ENCODE peak calls at places on chromosomes 3 and 15, in five cellular contexts. W is astrocyte, T is pancreas, R is fibroblast of lung, S is Peyer's patch. F is an unnamed sample. For H3K27me3, the result is how much of the 10 kb centered on the place peaks cover.

GRCh38 chr3:32542807-32543206 is 27.9 kb downstream of the DYNC1LI1 start:
- DNase-seq in T (no peak), R (no peak), W (no peak), S (no peak), F (no peak)

GRCh38 chr3:97952280-97952679 is 20.0 kb downstream of the RIOX2 start:
- DNase-seq in R (no peak), S (peak), T (no peak), W (no peak), F (no peak)

GRCh38 chr3:150409125-150409526 is 1.0 kb downstream of the TSC22D2 start:
- DNase-seq in W (no peak), T (no peak), S (no peak), R (no peak), F (no peak)

GRCh38 chr3:49724586-49724985 is 835 bp upstream of the GMPPB start:
- DNase-seq in R (no peak), W (no peak), T (peak), S (peak), F (no peak)

GRCh38 chr15:84797801-84798200 is 19.4 kb upstream of the ALPK3 start:
- DNase-seq in T (no peak), S (peak), W (no peak), R (no peak), F (no peak)

GRCh38 chr15:70025413-70026296 is 72.1 kb downstream of the TLE3 start:
- DNase-seq in S (no peak), W (no peak), R (no peak), T (no peak), F (no peak)

GRCh38 chr3:16697437-16698258 is 92.4 kb upstream of the DAZL start:
- DNase-seq in R (peak), S (no peak), T (no peak), W (no peak), F (no peak)

GRCh38 chr15:60396560-60396963 is 1.2 kb downstream of the ANXA2 start:
- DNase-seq in S (no peak), T (no peak), W (no peak), R (peak), F (no peak)

GRCh38 chr3:87350367-87351199 is 74.2 kb upstream of the POU1F1 start:
- DNase-seq in R (peak), S (peak), T (peak), W (peak), F (no peak)

GRCh38 chr3:109804697-109805096 is 467.4 kb upstream of the DPPA4 start:
- DNase-seq in W (no peak), T (no peak), R (no peak), S (no peak), F (no peak)

GRCh38 chr3:13655074-13655913 is 106.4 kb downstream of the FBLN2 start:
- DNase-seq in R (peak), W (peak), T (no peak), S (no peak), F (peak)
- TF ChIP-seq CTCF in R (peak), W (peak), T (no peak), S (peak), F (peak)

DNA sequence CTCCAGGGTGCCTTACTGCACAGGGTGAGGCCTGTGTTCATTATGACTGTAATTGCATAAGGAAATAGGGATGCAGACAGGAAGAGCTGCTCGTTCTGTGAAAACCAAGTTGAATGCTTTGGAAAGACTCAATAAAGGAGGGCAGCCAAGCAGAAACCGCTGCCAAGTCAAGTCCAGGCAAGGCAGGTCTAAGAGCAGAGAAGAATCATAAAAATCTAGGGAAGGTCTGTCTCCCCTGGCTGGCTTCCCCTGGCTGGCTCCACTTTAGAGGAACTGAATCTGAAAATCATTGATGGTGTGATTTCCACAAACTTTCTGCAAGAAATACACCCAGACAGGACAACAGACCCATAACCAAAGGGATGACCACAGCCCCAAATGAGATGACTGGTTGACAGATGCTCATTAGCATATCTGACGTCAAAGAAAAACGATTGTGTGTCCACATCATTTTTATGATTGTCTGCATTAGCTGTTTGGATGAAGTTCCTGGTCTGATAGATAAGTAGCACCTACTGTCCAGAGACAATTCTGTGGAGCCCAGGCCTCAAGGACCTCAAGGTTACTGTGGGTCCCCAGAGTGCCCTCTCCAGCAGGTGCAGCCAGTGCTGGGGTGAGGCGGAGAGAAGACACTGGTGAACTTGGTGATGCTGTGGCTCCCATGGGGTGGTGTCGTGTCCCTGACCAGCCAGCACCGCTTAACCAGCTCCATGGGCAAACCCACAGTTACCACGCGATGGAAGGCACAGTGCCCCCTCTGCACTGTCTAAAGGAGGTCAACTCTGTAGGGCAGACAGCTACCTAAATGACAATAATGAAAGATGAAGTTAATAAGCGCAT is 127.5 kb downstream of the NSMCE3 start:
- DNase-seq in W (no peak), S (no peak), T (no peak), R (peak), F (no peak)
- H3K27ac ChIP-seq in W (no peak), S (no peak), T (no peak), R (no peak), F (no peak)

DNA sequence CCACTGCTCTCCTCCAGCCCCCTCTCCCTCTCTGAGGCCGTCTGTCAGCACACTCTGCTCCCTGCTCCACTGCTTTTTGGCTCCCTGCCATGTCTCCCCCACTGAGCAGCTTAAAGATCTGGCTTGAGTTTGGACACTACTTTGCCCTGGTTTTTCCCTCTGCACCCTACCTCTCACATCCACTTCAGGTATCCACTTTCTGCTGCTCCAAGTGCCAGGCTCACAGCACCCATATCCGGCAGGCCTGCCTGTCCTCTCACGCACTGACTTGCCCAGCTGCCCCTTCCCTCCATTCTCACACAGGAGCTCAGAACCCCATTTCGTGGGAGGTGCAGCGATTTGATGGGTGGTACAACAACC is 3.7 kb downstream of the DUOX1 start:
- DNase-seq in R (no peak), W (no peak), T (no peak), S (no peak), F (no peak)
- H3K27me3 ChIP-seq in R (half or more), W (half or more), T (under half), S (under half), F (half or more)

DNA sequence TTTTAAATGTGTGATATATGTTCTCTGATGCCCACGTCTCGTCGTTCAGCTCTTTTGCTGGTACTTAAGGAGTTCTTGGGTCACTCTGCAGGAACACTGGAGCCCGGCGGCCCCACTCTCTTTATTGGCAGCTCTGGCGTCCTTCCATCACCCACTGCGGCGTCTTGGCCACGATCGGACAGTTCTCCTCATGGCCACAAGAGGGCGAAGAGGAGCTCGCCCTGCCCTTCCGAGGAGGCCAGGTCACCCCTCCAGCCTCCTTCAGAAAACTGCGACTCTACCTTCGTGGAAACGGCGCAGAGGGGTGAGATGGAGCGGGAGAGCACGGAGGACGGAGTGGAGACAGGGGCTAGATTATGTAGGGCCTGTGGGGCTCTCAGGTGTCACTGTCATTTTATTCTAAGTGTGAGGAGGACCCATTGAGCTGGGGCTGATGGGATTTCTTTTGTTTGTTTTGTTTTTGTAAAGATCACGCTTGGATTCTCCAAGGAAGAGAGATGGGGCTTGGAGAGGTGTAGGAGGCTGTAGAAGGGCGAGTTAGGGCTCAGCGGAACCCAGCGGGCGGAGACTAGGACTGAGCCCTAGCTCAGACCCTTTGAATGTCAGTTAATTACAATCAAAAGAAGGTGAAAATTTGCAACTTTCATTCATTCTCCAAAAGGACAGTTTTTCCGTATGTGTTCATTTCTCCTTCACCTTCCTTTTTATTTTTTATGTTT is 28.0 kb upstream of the GABRA5 start:
- DNase-seq in W (no peak), S (no peak), R (no peak), T (no peak), F (no peak)
- TF ChIP-seq CTCF in W (peak), S (no peak), R (no peak), T (no peak), F (no peak)

DNA sequence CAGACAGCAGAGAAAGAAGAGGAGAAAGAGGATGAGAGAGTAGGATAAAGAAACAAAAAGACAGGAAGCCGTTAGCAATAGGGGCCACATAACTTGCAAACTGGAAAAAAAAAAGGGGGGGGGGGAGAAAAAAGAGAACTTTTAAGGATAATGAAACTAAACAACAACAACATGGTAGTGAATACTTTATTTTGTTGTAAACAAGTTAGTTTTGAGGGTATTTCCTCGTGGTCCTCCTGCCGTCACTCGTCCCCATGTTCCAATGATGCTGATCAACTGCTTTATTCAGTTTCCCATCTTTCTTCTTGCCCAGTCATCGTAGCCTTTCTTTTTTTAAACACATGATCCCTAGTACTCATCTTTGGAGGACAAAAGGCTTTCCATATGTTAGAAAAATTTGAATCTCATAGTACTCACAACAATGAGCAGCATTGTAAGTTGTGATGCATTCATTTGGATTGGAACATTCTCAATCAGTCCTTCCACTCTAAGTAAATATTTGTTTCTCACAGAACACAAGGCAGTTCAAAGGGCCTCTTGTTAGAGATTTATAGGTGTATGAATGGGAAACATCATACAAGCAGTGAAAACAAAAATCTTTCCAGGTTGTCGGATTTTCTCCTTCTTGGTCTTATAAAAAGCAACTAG is 8.5 kb downstream of the TM4SF1 start:
- DNase-seq in S (no peak), W (no peak), T (no peak), R (no peak), F (no peak)
- H3K27ac ChIP-seq in S (no peak), W (no peak), T (no peak), R (no peak), F (no peak)

GRCh38 chr3:10492351-10493201 is 12.8 kb downstream of the ATP2B2 start:
- DNase-seq in R (no peak), W (no peak), T (no peak), S (no peak), F (no peak)
- H3K27me3 ChIP-seq in R (under half), W (under half), T (under half), S (under half), F (under half)

GRCh38 chr3:194126790-194127189 is 9.2 kb upstream of the HES1 start:
- DNase-seq in S (peak), T (no peak), W (no peak), R (no peak), F (no peak)

GRCh38 chr3:194130211-194130610 is 5.7 kb upstream of the HES1 start:
- DNase-seq in S (peak), T (no peak), R (no peak), W (no peak), F (no peak)

GRCh38 chr3:194130807-194131589 is 5.0 kb upstream of the HES1 start:
- DNase-seq in W (peak), T (peak), S (peak), R (peak), F (no peak)

GRCh38 chr3:194129581-194130133 is 6.3 kb upstream of the HES1 start:
- DNase-seq in S (peak), T (peak), W (peak), R (peak), F (no peak)

DNA sequence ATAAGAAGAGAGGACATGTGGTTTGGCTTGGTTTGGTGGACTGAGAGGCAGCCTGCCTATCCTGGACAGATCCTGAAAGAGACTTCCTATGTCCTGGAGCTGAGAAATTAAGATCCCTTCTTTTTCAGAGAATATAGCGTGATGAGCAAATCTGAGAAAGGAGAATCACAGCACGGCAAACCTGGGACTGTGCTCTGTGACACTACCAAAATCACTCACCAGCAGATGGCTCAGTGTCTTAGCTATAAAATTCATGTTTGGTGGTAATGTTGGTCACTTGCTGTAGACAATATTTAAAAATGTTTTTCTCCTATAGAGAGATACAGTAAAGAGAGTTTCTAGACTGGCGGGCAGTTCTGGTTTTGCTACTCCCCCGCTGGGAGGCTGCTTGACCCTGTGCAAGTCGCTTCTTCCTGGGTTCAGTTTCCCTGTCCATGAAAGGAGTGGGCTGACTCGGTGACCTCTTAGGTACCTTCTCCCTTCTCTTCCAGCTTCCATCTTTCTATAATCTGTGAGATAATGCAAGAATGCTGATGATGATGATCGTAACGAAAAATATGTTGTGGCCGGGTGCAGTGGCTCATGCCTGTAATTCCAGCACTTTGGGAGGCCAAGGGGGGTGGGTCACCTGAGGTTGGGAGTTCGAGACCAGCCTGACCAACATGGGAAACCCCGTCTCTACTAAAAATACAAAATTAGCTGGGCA is 7.6 kb upstream of the HES1 start:
- DNase-seq in W (peak), S (peak), R (peak), T (no peak), F (no peak)
- TF ChIP-seq CTCF in W (no peak), S (no peak), R (no peak), T (no peak), F (no peak)

DNA sequence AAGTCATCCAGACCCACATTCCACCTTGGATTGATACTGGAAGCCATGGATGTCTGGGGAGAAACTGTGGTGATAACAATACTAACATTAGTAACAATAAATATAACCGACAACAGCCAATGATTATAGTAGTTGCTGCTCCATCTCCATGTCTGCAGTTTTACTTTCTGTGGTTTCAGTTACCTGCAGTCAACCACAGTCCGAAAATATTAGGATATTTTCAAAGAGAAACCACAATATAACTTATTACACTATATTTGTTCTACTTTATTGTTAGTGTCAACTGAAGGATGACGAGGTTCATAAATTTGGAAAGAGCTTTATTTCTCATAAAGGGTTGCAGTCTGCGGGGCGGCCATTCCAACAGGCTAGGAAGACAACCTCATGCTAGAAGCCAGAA is 2.6 kb upstream of the NSMCE3 start:
- DNase-seq in W (no peak), S (no peak), R (no peak), T (no peak), F (no peak)
- H3K27ac ChIP-seq in W (no peak), S (no peak), R (no peak), T (no peak), F (no peak)

GRCh38 chr15:82643992-82644391 is 3.2 kb downstream of the CPEB1 start:
- DNase-seq in S (no peak), R (no peak), W (no peak), T (no peak), F (no peak)
- H3K27me3 ChIP-seq in S (under half), R (under half), W (half or more), T (under half), F (half or more)

F was measured in CD4-positive, alpha-beta T cell.